ENCODE peak calls at places on chromosomes 16 and 17, in five cellular contexts. F is transverse colon, A is HCT116, B is stomach, W is K562. Y is an unnamed sample.

GRCh38 chr16:1003551-1004347 is 22.2 kb downstream of the SOX8 start:
- DNase-seq in F (no peak), A (no peak), B (no peak), W (no peak), Y (peak; percentile 76)

GRCh38 chr17:75012320-75013076 is at the start of gene MRPL58:
- DNase-seq in F (peak; percentile 86), A (peak; percentile 84), W (peak; percentile 92), B (peak; percentile 84), Y (peak; percentile 95)

GRCh38 chr16:57966133-57966805 is 4.7 kb downstream of the CNGB1 start:
- DNase-seq in A (no peak), B (no peak), W (no peak), F (no peak), Y (no peak)

GRCh38 chr17:69348441-69348840 is 21.5 kb upstream of the ABCA5 start:
- DNase-seq in B (no peak), A (no peak), W (no peak), F (no peak), Y (no peak)

GRCh38 chr16:52770828-52771227 is 223.9 kb upstream of the TOX3 start:
- DNase-seq in F (no peak), B (no peak), W (no peak), A (no peak), Y (peak; percentile 42)

GRCh38 chr16:69106491-69107291 is 1.2 kb downstream of the HAS3 start:
- DNase-seq in F (peak; percentile 18), W (no peak), A (no peak), B (no peak), Y (peak; percentile 84)

GRCh38 chr17:43671075-43671692 is 9.5 kb upstream of the MEOX1 start:
- DNase-seq in B (no peak), W (no peak), F (no peak), A (no peak), Y (no peak)

GRCh38 chr17:39699818-39700147 is at the start of gene ERBB2:
- DNase-seq in W (no peak), F (peak; percentile 88), A (peak; percentile 57), B (peak; percentile 80), Y (peak; percentile 82)

GRCh38 chr17:82817947-82818346 is 21.9 kb downstream of the ZNF750 start:
- DNase-seq in F (no peak), A (no peak), W (no peak), B (no peak), Y (no peak)

GRCh38 chr17:79721993-79722671 is 8.6 kb upstream of the ENPP7 start:
- DNase-seq in F (no peak), A (no peak), W (peak; percentile 36), B (no peak), Y (peak; percentile 12)

GRCh38 chr16:57564571-57565270 is 22.3 kb downstream of the ADGRG5 start:
- DNase-seq in W (no peak), B (no peak), F (no peak), A (no peak), Y (no peak)

GRCh38 chr16:29011112-29011511 is 26.3 kb downstream of the LAT start:
- DNase-seq in B (no peak), A (no peak), W (peak; percentile 47), F (no peak), Y (no peak)

GRCh38 chr17:82029990-82030469 is 1.4 kb upstream of the RAC3 start:
- DNase-seq in W (no peak), A (no peak), B (no peak), F (no peak), Y (peak; percentile 83)

GRCh38 chr17:27593232-27593856 is 37.6 kb upstream of the LGALS9 start:
- DNase-seq in W (no peak), A (no peak), B (no peak), F (no peak), Y (no peak)

GRCh38 chr17:55577687-55578086 is 66.4 kb upstream of the SMIM36 start:
- DNase-seq in F (no peak), W (no peak), A (no peak), B (no peak), Y (peak; percentile 52)

GRCh38 chr16:68397710-68398171 is 50.6 kb downstream of the SMPD3 start:
- DNase-seq in A (no peak), F (no peak), B (no peak), W (no peak), Y (no peak)

GRCh38 chr16:31568577-31569359 is 41.1 kb downstream of the AHSP start:
- DNase-seq in W (peak; percentile 29), A (no peak), F (peak; percentile 15), B (peak; percentile 65), Y (peak; percentile 50)

GRCh38 chr17:57284984-57285646 is 28.8 kb downstream of the MSI2 start:
- DNase-seq in A (no peak), B (no peak), W (peak; percentile 75), F (peak; percentile 30), Y (no peak)

GRCh38 chr17:62105861-62106260 is 40.8 kb upstream of the MED13 start:
- DNase-seq in A (no peak), B (peak; percentile 73), F (no peak), W (no peak), Y (no peak)

GRCh38 chr17:50277357-50277754 is 3.1 kb downstream of the TMEM92 start:
- DNase-seq in F (no peak), A (no peak), B (no peak), W (no peak), Y (no peak)

GRCh38 chr16:90061437-90061836 is 15.7 kb downstream of the PRDM7 start:
- DNase-seq in W (no peak), B (no peak), F (no peak), A (no peak), Y (no peak)

GRCh38 chr17:18992454-18993130 is 12.0 kb downstream of the FAM83G start:
- DNase-seq in F (peak; percentile 68), B (no peak), W (no peak), A (no peak), Y (peak; percentile 77)

GRCh38 chr17:61267847-61268246 is 131.8 kb upstream of the TBX2 start:
- DNase-seq in B (no peak), F (no peak), A (no peak), W (no peak), Y (no peak)

GRCh38 chr16:847681-848445 is 47.3 kb upstream of the GNG13 start:
- DNase-seq in A (no peak), B (no peak), F (no peak), W (no peak), Y (no peak)

GRCh38 chr16:67036323-67036741 is 7.4 kb downstream of the CBFB start:
- DNase-seq in F (no peak), B (no peak), A (no peak), W (no peak), Y (no peak)

GRCh38 chr17:51231999-51232398 is 27.9 kb downstream of the MBTD1 start:
- DNase-seq in F (no peak), A (no peak), B (no peak), W (no peak), Y (no peak)

GRCh38 chr17:59848778-59849177 is 44.0 kb downstream of the TUBD1 start:
- DNase-seq in A (no peak), F (peak; percentile 81), B (peak; percentile 74), W (no peak), Y (peak; percentile 39)

GRCh38 chr17:4956493-4957061 is 5.7 kb downstream of the ENO3 start:
- DNase-seq in W (peak; percentile 59), B (peak; percentile 46), F (no peak), A (no peak), Y (peak; percentile 83)

GRCh38 chr17:28334666-28335200 is 539 bp downstream of the IFT20 start:
- DNase-seq in A (no peak), F (no peak), W (no peak), B (no peak), Y (no peak)

GRCh38 chr17:28618464-28618863 is 4.5 kb upstream of the RSKR start:
- DNase-seq in A (no peak), B (no peak), F (no peak), W (no peak), Y (no peak)

GRCh38 chr16:24685539-24686432 is 43.7 kb upstream of the TNRC6A start:
- DNase-seq in A (no peak), F (peak; percentile 55), W (no peak), B (peak; percentile 33), Y (no peak)

GRCh38 chr17:9465216-9465921 is 110.3 kb downstream of the STX8 start:
- DNase-seq in W (no peak), A (no peak), F (no peak), B (no peak), Y (no peak)

GRCh38 chr17:57038486-57038885 is 46.6 kb upstream of the AKAP1 start:
- DNase-seq in A (no peak), B (no peak), F (no peak), W (no peak), Y (no peak)

GRCh38 chr16:14640538-14640937 is 7.8 kb downstream of the BFAR start:
- DNase-seq in F (peak; percentile 76), W (no peak), B (no peak), A (no peak), Y (no peak)
- TF ChIP-seq POLR2AphosphoS5 in F (peak; percentile 82), W (peak; percentile 16), B (no peak), A (no peak), Y (no peak)

GRCh38 chr17:68100000-68100641 is 64.6 kb downstream of the KPNA2 start:
- DNase-seq in W (no peak), A (no peak), F (no peak), B (no peak), Y (no peak)
- TF ChIP-seq POLR2A in W (no peak), A (no peak), F (no peak), B (no peak), Y (no peak)

DNA sequence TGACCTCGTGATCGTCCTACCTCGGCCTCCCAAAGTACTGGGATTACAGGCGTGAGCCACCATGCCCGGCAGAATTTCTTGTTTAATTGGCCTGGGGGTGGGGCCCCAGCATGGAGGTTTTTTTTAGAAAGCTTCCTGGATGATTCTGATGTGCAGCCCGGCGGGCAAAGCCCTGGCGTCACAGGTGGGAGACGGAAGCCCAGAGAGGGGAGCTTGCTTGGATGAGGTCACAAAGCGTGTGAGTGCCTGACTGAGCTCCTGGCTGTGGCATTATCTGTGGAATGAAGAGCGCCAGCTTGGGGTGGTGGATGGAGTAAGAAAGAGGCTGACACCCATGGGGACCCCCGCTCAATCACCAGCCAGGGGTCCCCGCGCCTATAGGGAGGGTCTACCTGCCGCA is 4.1 kb downstream of the VASN start:
- DNase-seq in F (no peak), A (no peak), W (no peak), B (no peak), Y (no peak)
- H3K4me1 ChIP-seq in F (peaks cover 45% of the 10 kb centered on the region), A (peaks cover 37% of the 10 kb centered on the region), W (peaks cover 41% of the 10 kb centered on the region), B (peaks cover 91% of the 10 kb centered on the region), Y (peaks cover 83% of the 10 kb centered on the region)

GRCh38 chr16:49712106-49712505 is 143.8 kb downstream of the ZNF423 start:
- DNase-seq in F (no peak), A (no peak), B (no peak), W (no peak), Y (no peak)
- TF ChIP-seq POLR2AphosphoS5 in F (no peak), A (no peak), B (no peak), W (no peak), Y (no peak)

GRCh38 chr17:67993153-67993997 is 2.9 kb downstream of the C17orf58 start:
- DNase-seq in B (peak; percentile 87), F (peak; percentile 85), A (peak; percentile 81), W (peak; percentile 91), Y (peak; percentile 84)
- TF ChIP-seq POLR2A in B (no peak), F (peak; percentile 64), A (peak; percentile 70), W (peak; percentile 85), Y (no peak)

DNA sequence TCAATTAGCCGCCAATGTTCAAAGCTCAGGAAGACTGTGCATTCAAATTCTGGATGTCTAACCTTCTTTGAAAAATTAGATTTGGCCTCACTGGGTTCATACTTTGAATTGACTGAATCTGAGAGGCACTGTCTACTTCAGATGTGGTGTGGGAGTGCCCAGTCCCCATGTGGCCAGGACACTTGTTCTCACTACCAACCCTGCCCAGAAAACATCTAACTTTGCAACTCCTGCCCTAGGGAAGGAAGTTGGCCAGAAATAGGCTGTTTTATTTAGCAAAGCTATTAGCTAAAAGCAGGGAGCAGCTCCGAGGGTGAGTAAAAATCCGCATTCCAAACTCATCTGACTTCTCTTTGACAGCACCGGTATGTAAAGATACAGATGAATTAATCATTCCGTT is 86.3 kb downstream of the XYLT1 start:
- DNase-seq in F (no peak), B (no peak), W (no peak), A (no peak), Y (no peak)
- H3K4me1 ChIP-seq in F (peaks cover under 1% of the 10 kb centered on the region), B (peaks cover 12% of the 10 kb centered on the region), W (no peaks in the 10 kb centered on the region), A (no peaks in the 10 kb centered on the region), Y (peaks cover 21% of the 10 kb centered on the region)

Y was measured in upper lobe of left lung.